ENCODE peak calls at places on chromosomes 5 and 9, in five cellular contexts. W, K, Q, U and V are unnamed samples.

GRCh38 chr5:171122372-171122771 is 186.7 kb upstream of the TLX3 start:
- DNase-seq in W (no peak), K (no peak), Q (no peak), U (no peak), V (no peak)

GRCh38 chr9:26746357-26747072 is 146.1 kb downstream of the CAAP1 start:
- DNase-seq in W (no peak), K (peak), Q (no peak), U (no peak), V (peak)

GRCh38 chr9:136964171-136964689 is 12.2 kb downstream of the LCN12 start:
- DNase-seq in W (no peak), K (no peak), Q (no peak), U (no peak), V (peak)

GRCh38 chr5:43203373-43203772 is 11.3 kb downstream of the NIM1K start:
- DNase-seq in W (no peak), K (no peak), Q (no peak), U (no peak), V (no peak)

GRCh38 chr9:1353291-1353690 is 303.1 kb downstream of the DMRT2 start:
- DNase-seq in W (no peak), K (no peak), Q (no peak), U (no peak), V (no peak)

GRCh38 chr5:132561601-132562000 is 4.8 kb downstream of the RAD50 start:
- DNase-seq in W (no peak), K (no peak), Q (no peak), U (no peak), V (no peak)

GRCh38 chr5:84430079-84430478 is 45.4 kb upstream of the EDIL3 start:
- DNase-seq in W (no peak), K (no peak), Q (no peak), U (no peak), V (no peak)

GRCh38 chr5:135551593-135552447 is 16.1 kb upstream of the NEUROG1 start:
- DNase-seq in W (peak), K (peak), Q (peak), U (peak), V (no peak)

GRCh38 chr9:129885018-129885669 is 49.9 kb downstream of the USP20 start:
- DNase-seq in W (peak), K (peak), Q (peak), U (peak), V (peak)

GRCh38 chr9:75265525-75265972 is 177.2 kb downstream of the OSTF1 start:
- DNase-seq in W (peak), K (peak), Q (no peak), U (peak), V (no peak)

GRCh38 chr9:87771251-87772006 is 45.5 kb downstream of the CTSL start:
- DNase-seq in W (no peak), K (peak), Q (no peak), U (no peak), V (no peak)

GRCh38 chr5:78837836-78838235 is 147.3 kb downstream of the ARSB start:
- DNase-seq in W (no peak), K (no peak), Q (no peak), U (no peak), V (no peak)

GRCh38 chr5:77168884-77169254 is 41.6 kb upstream of the PDE8B start:
- DNase-seq in W (no peak), K (peak), Q (no peak), U (no peak), V (peak)

GRCh38 chr9:71446499-71447411 is 321.6 kb downstream of the CEMIP2 start:
- DNase-seq in W (peak), K (peak), Q (no peak), U (peak), V (peak)

GRCh38 chr5:165185726-165186125 is 1680.3 kb downstream of the MAT2B start:
- DNase-seq in W (no peak), K (no peak), Q (no peak), U (no peak), V (no peak)

GRCh38 chr9:99398241-99398640 is 176.2 kb downstream of the SEC61B start:
- DNase-seq in W (no peak), K (peak), Q (no peak), U (no peak), V (no peak)